ENCODE peak calls at places on chromosomes 4 and X, in seven cellular contexts. X, V, U, R, H, C and N are unnamed samples.

GRCh38 chrX:27186671-27187070 is 276.5 kb downstream of the PPP4R3C start:
- DNase-seq in X (peak; percentile 24), R (peak; percentile 0), U (no peak), V (no peak), H (no peak), C (peak; percentile 56), N (peak; percentile 6)

GRCh38 chr4:40334591-40335507 is at the start of gene CHRNA9:
- DNase-seq in R (no peak), X (no peak), H (no peak), V (no peak), U (no peak), C (peak; percentile 63), N (no peak)

GRCh38 chr4:52588097-52588496 is 71.0 kb downstream of the USP46 start:
- DNase-seq in U (no peak), X (peak; percentile 30), V (no peak), C (peak; percentile 70), H (peak; percentile 11), R (no peak), N (no peak)

GRCh38 chr4:55768291-55768690 is 51.3 kb upstream of the EXOC1L start:
- DNase-seq in U (no peak), C (peak; percentile 74), R (no peak), V (no peak), X (peak; percentile 83), H (no peak), N (peak; percentile 47)

GRCh38 chrX:136209016-136209738 is 42.0 kb downstream of the MAP7D3 start:
- DNase-seq in R (no peak), X (peak; percentile 49), U (peak; percentile 66), H (peak; percentile 1), C (peak; percentile 78), V (no peak), N (no peak)

GRCh38 chr4:76091052-76091451 is 16.5 kb downstream of the ART3 start:
- DNase-seq in U (no peak), C (no peak), H (no peak), X (no peak), V (no peak), R (no peak), N (no peak)

GRCh38 chr4:104507112-104507511 is 12.4 kb upstream of the CXXC4 start:
- DNase-seq in X (no peak), R (no peak), V (no peak), C (no peak), H (no peak), U (no peak), N (no peak)

GRCh38 chrX:54452920-54453319 is 12.7 kb downstream of the TSR2 start:
- DNase-seq in C (peak; percentile 77), X (peak; percentile 2), H (no peak), R (no peak), V (no peak), U (no peak), N (no peak)

GRCh38 chr4:20074450-20074849 is 177.3 kb upstream of the SLIT2 start:
- DNase-seq in X (peak; percentile 17), R (no peak), C (no peak), V (no peak), U (no peak), H (no peak), N (no peak)

GRCh38 chr4:153788419-153789276 is at the start of gene SFRP2:
- DNase-seq in R (no peak), C (peak; percentile 86), H (no peak), X (no peak), U (peak; percentile 65), V (no peak), N (no peak)

GRCh38 chrX:104098151-104098808 is 14.0 kb upstream of the ZCCHC18 start:
- DNase-seq in R (peak; percentile 56), H (peak; percentile 45), X (peak; percentile 73), C (no peak), V (peak; percentile 11), U (no peak), N (peak; percentile 11)

GRCh38 chr4:138455097-138455496 is 212.9 kb upstream of the SLC7A11 start:
- DNase-seq in C (peak; percentile 19), H (no peak), X (no peak), U (no peak), V (no peak), R (no peak), N (no peak)

GRCh38 chr4:144699565-144699964 is 53.6 kb downstream of the HHIP start:
- DNase-seq in C (no peak), R (no peak), H (no peak), U (no peak), X (peak; percentile 63), V (no peak), N (no peak)

GRCh38 chrX:70129811-70130210 is 3.4 kb upstream of the IGBP1 start:
- DNase-seq in U (no peak), R (no peak), V (no peak), H (no peak), X (no peak), C (no peak), N (no peak)

GRCh38 chrX:100376581-100376980 is 33.5 kb downstream of the PCDH19 start:
- DNase-seq in R (no peak), H (no peak), U (no peak), C (no peak), X (no peak), V (no peak), N (no peak)

GRCh38 chr4:161762796-161763195 is 401.0 kb downstream of the FSTL5 start:
- DNase-seq in H (no peak), U (no peak), X (peak; percentile 88), V (no peak), R (no peak), C (no peak), N (peak; percentile 58)

GRCh38 chrX:130378008-130378669 is 7.3 kb downstream of the GPR119 start:
- DNase-seq in X (no peak), V (no peak), H (peak; percentile 4), U (no peak), C (peak; percentile 5), R (peak; percentile 68), N (no peak)

GRCh38 chrX:10725071-10725470 is 104.7 kb upstream of the MID1 start:
- DNase-seq in R (no peak), X (no peak), V (no peak), H (no peak), U (no peak), C (no peak), N (no peak)

GRCh38 chrX:30935985-30936384 is 46.9 kb upstream of the TAB3 start:
- DNase-seq in R (no peak), U (no peak), H (no peak), X (peak; percentile 11), C (peak; percentile 76), V (no peak), N (no peak)

GRCh38 chr4:92210906-92211305 is 92.9 kb upstream of the GRID2 start:
- DNase-seq in R (no peak), C (no peak), X (no peak), V (no peak), U (no peak), H (no peak), N (no peak)

GRCh38 chr4:189659302-189659701 is 281.4 kb upstream of the FRG1 start:
- DNase-seq in R (no peak), C (no peak), V (no peak), U (no peak), X (no peak), H (no peak), N (no peak)

GRCh38 chrX:747176-747575 is 116.6 kb downstream of the SHOX start:
- DNase-seq in C (no peak), H (no peak), R (no peak), V (no peak), X (no peak), U (peak; percentile 13), N (no peak)

GRCh38 chr4:152436384-152436783 is 99.5 kb downstream of the FBXW7 start:
- DNase-seq in X (no peak), H (no peak), V (no peak), U (no peak), C (peak; percentile 14), R (no peak), N (no peak)

GRCh38 chrX:106249706-106250379 is 81.7 kb downstream of the PWWP3B start:
- DNase-seq in C (no peak), U (no peak), X (peak; percentile 37), H (no peak), V (no peak), R (no peak), N (no peak)

GRCh38 chr4:147958459-147959065 is 226.7 kb downstream of the ARHGAP10 start:
- DNase-seq in R (no peak), C (no peak), V (no peak), X (no peak), H (no peak), U (no peak), N (no peak)

GRCh38 chr4:177283167-177283566 is 26.5 kb upstream of the NEIL3 start:
- DNase-seq in U (no peak), X (peak; percentile 61), H (no peak), V (no peak), R (no peak), C (no peak), N (no peak)

GRCh38 chr4:78749972-78750727 is 26.0 kb upstream of the BMP2K start:
- DNase-seq in C (no peak), H (no peak), R (no peak), U (no peak), X (no peak), V (no peak), N (no peak)

GRCh38 chr4:38062088-38062893 is 102.1 kb downstream of the PTTG2 start:
- DNase-seq in H (peak; percentile 81), R (peak; percentile 6), U (peak; percentile 74), V (no peak), X (peak; percentile 79), C (peak; percentile 82), N (no peak)

GRCh38 chrX:10341309-10341708 is 184.5 kb downstream of the CLCN4 start:
- DNase-seq in H (no peak), C (no peak), X (no peak), U (no peak), V (no peak), R (no peak), N (no peak)

GRCh38 chr4:139887378-139887801 is 221.8 kb downstream of the MGST2 start:
- DNase-seq in V (no peak), R (no peak), U (no peak), C (no peak), X (no peak), H (no peak), N (no peak)

GRCh38 chr4:117357422-117357821 is 272.0 kb upstream of the TRAM1L1 start:
- DNase-seq in R (no peak), U (no peak), H (no peak), V (no peak), X (no peak), C (no peak), N (no peak)

GRCh38 chrX:29071525-29071924 is 484.3 kb downstream of the IL1RAPL1 start:
- DNase-seq in U (no peak), H (no peak), V (no peak), C (no peak), R (no peak), X (peak; percentile 2), N (no peak)

GRCh38 chrX:10884246-10884645 is 226.9 kb upstream of the HCCS start:
- DNase-seq in V (no peak), X (no peak), C (no peak), H (no peak), R (no peak), U (no peak), N (no peak)

GRCh38 chr4:107951551-107951950 is 20.2 kb downstream of the CYP2U1 start:
- DNase-seq in V (no peak), X (peak; percentile 69), H (no peak), R (no peak), U (no peak), C (no peak), N (no peak)

GRCh38 chr4:38424171-38424871 is 239.7 kb upstream of the KLF3 start:
- DNase-seq in C (peak; percentile 34), R (no peak), X (no peak), V (no peak), U (no peak), H (no peak), N (no peak)

GRCh38 chr4:155322782-155323181 is 54.0 kb downstream of the MAP9 start:
- DNase-seq in C (no peak), V (no peak), R (no peak), U (no peak), X (no peak), H (no peak), N (no peak)

GRCh38 chr4:113404846-113405245 is 355.4 kb downstream of the ANK2 start:
- DNase-seq in U (no peak), C (no peak), X (no peak), R (no peak), V (no peak), H (no peak), N (no peak)

GRCh38 chrX:41421071-41421729 is 25.9 kb upstream of the NYX start:
- DNase-seq in X (no peak), U (no peak), H (no peak), V (no peak), R (no peak), C (no peak), N (no peak)